ENCODE peak calls at places on chromosomes 1 and 21, in seven cellular contexts. R is IMR-90, F is H1, Q is HepG2, E is HCT116, W is K562, K is GM12878. V is an unnamed sample.

GRCh38 chr1:236261033-236261432 is 20.7 kb downstream of the ERO1B start:
- DNase-seq in K (no peak), R (no peak), E (no peak), W (no peak), Q (no peak), F (no peak), V (no peak)

GRCh38 chr1:87045757-87046422 is 131.5 kb downstream of the HS2ST1 start:
- DNase-seq in R (peak), W (no peak), K (no peak), Q (no peak), E (no peak), F (no peak), V (no peak)

GRCh38 chr1:42142894-42143675 is 10.1 kb upstream of the GUCA2B start:
- DNase-seq in W (no peak), K (no peak), R (no peak), Q (no peak), F (peak), E (no peak), V (no peak)

GRCh38 chr21:45157932-45158331 is 83.6 kb downstream of the ADARB1 start:
- DNase-seq in W (no peak), K (no peak), F (peak), E (no peak), Q (no peak), R (no peak), V (no peak)

GRCh38 chr1:8752921-8753713 is 64.3 kb downstream of the RERE start:
- DNase-seq in Q (no peak), R (no peak), F (no peak), K (no peak), W (no peak), E (no peak), V (no peak)

GRCh38 chr1:54708385-54708784 is 7.3 kb upstream of the TTC4 start:
- DNase-seq in W (no peak), F (no peak), K (no peak), R (no peak), E (no peak), Q (no peak), V (no peak)

GRCh38 chr1:212234431-212235298 is 50.5 kb upstream of the PPP2R5A start:
- DNase-seq in W (peak), K (no peak), Q (peak), F (no peak), E (peak), R (peak), V (peak)

GRCh38 chr1:18913065-18913502 is 10.7 kb upstream of the ALDH4A1 start:
- DNase-seq in K (no peak), F (peak), E (peak), W (peak), Q (peak), R (peak), V (peak)

GRCh38 chr1:90083995-90084394 is 89.1 kb downstream of the ZNF326 start:
- DNase-seq in W (no peak), E (no peak), F (no peak), Q (no peak), R (no peak), K (no peak), V (no peak)

GRCh38 chr1:230868736-230869385 is 540 bp upstream of the C1orf198 start:
- DNase-seq in W (peak), Q (peak), F (peak), R (no peak), K (no peak), E (peak), V (peak)

DNA sequence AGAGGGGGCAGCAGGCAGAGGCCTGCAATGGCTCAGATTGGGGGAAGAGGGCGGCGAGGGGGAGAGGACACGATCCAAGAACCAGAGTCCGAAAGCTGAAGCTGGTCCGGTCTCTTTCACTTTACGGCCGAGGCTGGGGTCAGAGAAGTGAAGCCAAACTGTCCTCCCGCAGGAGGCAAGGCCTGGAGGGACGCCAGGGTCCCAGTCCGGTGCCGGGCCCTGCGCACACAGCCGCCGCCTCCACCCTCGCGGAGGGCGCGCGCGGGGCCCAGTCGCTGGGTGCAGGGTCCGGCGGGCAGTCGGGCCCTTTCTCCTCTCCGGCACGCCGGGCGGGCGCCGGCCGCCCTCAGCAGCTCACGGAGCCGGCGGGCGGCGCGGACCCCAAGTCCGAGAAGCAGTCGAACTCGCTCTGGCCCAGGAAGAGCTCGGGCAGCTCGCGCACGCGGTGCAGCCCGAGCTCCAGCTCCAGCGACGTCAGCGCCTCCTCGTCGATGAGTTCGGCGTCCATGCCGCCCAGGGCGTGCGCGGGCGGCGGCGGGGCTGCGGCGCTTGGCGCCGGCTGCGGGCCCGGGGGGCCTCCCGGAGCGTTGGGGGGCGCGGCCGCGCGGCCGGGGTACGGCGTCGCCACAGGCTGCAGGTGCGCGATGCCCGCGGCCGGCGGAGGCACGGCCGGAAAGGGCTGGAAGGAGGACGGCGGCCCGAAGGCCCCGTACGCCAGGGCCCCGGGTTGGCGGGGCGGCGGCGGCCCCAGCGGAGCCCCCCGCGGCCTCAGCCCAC is 748 bp downstream of the CITED4 start:
- DNase-seq in R (peak), E (no peak), F (peak), Q (no peak), W (no peak), K (no peak), V (no peak)
- TF ChIP-seq POLR2A in R (no peak), E (no peak), F (no peak), Q (no peak), W (no peak), K (no peak), V (peak)

GRCh38 chr1:31238986-31239613 is 587 bp downstream of the NKAIN1 start:
- DNase-seq in W (no peak), K (no peak), R (no peak), E (no peak), Q (no peak), F (peak), V (peak)

GRCh38 chr1:31241321-31241720 is 1.6 kb upstream of the NKAIN1 start:
- DNase-seq in K (no peak), R (no peak), W (no peak), E (no peak), Q (no peak), F (no peak), V (no peak)

GRCh38 chr1:31239653-31240241 is at the start of gene NKAIN1:
- DNase-seq in Q (no peak), K (no peak), R (peak), E (no peak), F (peak), W (no peak), V (no peak)

GRCh38 chr1:31234870-31235269 is 4.8 kb downstream of the NKAIN1 start:
- DNase-seq in F (no peak), Q (no peak), K (no peak), W (no peak), E (no peak), R (no peak), V (no peak)

GRCh38 chr1:31238612-31238985 is 1.1 kb downstream of the NKAIN1 start:
- DNase-seq in W (no peak), E (no peak), Q (no peak), F (no peak), K (no peak), R (no peak), V (no peak)
- H2AFZ ChIP-seq in W (no peak), E (no peak), Q (no peak), F (peak), K (no peak), R (no peak), V (no peak)

GRCh38 chr1:156740307-156740678 is 595 bp downstream of the MRPL24 start:
- DNase-seq in Q (no peak), R (no peak), F (no peak), W (no peak), E (no peak), K (no peak), V (no peak)

GRCh38 chr1:156742801-156743200 is 1.9 kb upstream of the MRPL24 start:
- DNase-seq in E (no peak), F (no peak), Q (no peak), R (no peak), W (no peak), K (no peak), V (no peak)

GRCh38 chr1:156741613-156741983 is 710 bp upstream of the MRPL24 start:
- DNase-seq in E (no peak), K (no peak), R (no peak), W (no peak), F (no peak), Q (no peak), V (no peak)

GRCh38 chr1:156742017-156742416 is 1.1 kb upstream of the MRPL24 start:
- DNase-seq in R (no peak), W (no peak), K (no peak), E (no peak), Q (no peak), F (no peak), V (no peak)

GRCh38 chr1:156740679-156741612 is at the start of gene MRPL24:
- DNase-seq in Q (peak), W (peak), K (peak), R (peak), F (peak), E (peak), V (peak)
- TF ChIP-seq POLR2A in Q (peak), W (peak), K (peak), R (peak), F (peak), E (peak), V (peak)

DNA sequence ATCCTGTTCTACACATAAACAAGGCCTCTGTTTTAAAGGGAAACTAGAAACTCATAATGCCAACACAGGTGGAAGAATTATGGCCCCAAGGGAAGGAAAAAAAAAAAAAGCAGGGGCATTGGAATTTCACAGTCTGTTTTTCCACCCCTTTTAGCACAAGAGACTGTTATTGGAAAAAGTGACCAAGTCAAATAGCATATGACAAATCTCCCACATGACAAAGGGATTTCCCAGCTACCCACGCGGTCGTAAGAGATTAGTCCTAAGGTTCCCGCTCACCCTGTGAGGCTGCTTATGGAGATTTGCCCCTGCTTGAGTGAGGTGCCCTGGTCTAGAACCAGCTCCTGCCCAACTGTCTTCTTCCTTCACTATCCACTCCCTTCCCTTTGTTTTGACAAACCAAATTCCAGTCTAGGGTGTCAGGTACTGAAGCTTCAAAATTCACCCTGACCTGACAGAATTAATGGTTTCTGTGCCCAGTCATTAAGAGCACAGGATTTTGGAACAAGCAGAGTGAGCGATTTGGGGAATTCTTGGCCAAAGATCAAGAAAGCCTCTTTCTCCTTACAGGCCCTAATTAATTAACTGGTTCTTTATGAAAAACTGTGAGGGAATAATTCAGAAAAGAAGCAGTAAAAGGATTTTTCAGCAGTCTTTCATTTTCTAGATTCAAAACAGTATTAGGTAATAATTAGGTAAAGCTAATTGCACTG is 107.3 kb downstream of the NMNAT2 start:
- DNase-seq in Q (no peak), F (no peak), E (no peak), R (no peak), K (no peak), W (no peak), V (peak)
- H2AFZ ChIP-seq in Q (no peak), F (no peak), E (no peak), R (no peak), K (no peak), W (no peak), V (no peak)

DNA sequence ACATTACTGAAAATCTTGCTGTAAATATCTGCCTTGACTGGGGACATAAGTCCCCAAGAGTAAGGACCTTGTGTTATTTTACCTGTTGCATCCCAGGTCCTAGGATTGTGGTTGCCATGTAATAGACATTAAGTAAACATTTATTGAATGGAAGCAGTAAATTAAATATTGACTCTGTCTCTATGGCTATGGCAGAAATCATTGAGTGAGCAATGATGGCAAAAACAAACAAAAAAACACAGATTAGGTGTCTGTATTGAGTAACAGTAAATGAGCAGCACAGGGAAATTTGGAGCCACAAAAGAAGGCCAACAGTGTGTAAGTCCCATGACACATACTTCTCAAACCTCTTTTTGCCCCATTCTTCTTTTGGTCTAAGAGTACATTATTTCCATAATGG is 240.4 kb downstream of the NFIA start:
- DNase-seq in E (no peak), W (no peak), F (no peak), K (no peak), R (no peak), Q (peak), V (no peak)
- TF ChIP-seq POLR2A in E (no peak), W (no peak), F (no peak), K (no peak), R (no peak), Q (no peak), V (no peak)

GRCh38 chr1:221117548-221117951 is 238.3 kb downstream of the HLX start:
- DNase-seq in F (no peak), R (peak), W (no peak), E (no peak), Q (no peak), K (no peak), V (no peak)
- H2AFZ ChIP-seq in F (no peak), R (peak), W (no peak), E (no peak), Q (no peak), K (no peak), V (peak)

V was measured in endothelial cell of umbilical vein.